ENCODE peak calls at places on chromosomes 13 and 19, in ten cellular contexts. L, Y, G, C, T, B, O, A, E and H are unnamed samples.

GRCh38 chr19:531009-531752 is 379 bp upstream of the CDC34 start:
- DNase-seq in C (peak), T (peak), L (peak), Y (peak), A (no peak), O (no peak), G (peak), E (peak), B (peak), H (peak)

GRCh38 chr13:65808061-65808460 is 1422.1 kb downstream of the PCDH9 start:
- DNase-seq in C (peak), Y (no peak), L (no peak), E (no peak), T (no peak), O (no peak), B (no peak), G (no peak), A (peak), H (no peak)

GRCh38 chr13:74930402-74931165 is 551.4 kb downstream of the TBC1D4 start:
- DNase-seq in A (peak), B (peak), Y (no peak), G (no peak), T (no peak), E (no peak), C (peak), O (no peak), L (no peak), H (no peak)

GRCh38 chr13:51324714-51325440 is 14.6 kb upstream of the SERPINE3 start:
- DNase-seq in E (peak), T (no peak), L (no peak), O (no peak), Y (no peak), B (no peak), C (no peak), A (no peak), G (no peak), H (no peak)

GRCh38 chr19:16608290-16608704 is 19.7 kb downstream of the MED26 start:
- DNase-seq in T (no peak), A (peak), Y (no peak), O (peak), L (no peak), B (peak), E (no peak), G (no peak), C (peak), H (no peak)

GRCh38 chr19:6800991-6801396 is 28.5 kb downstream of the VAV1 start:
- DNase-seq in A (peak), O (no peak), G (no peak), E (no peak), L (no peak), T (no peak), Y (no peak), C (peak), B (peak), H (no peak)

GRCh38 chr13:26074706-26075105 is 22.9 kb upstream of the SHISA2 start:
- DNase-seq in O (no peak), B (no peak), L (no peak), T (no peak), Y (no peak), E (no peak), G (no peak), A (no peak), C (peak), H (no peak)

GRCh38 chr13:112583592-112584277 is 4.2 kb downstream of the TUBGCP3 start:
- DNase-seq in E (no peak), G (no peak), C (no peak), O (no peak), A (no peak), B (no peak), L (no peak), T (no peak), Y (no peak), H (peak)

GRCh38 chr19:45349430-45349941 is 8.9 kb downstream of the KLC3 start:
- DNase-seq in O (no peak), L (no peak), B (no peak), A (no peak), T (no peak), C (no peak), Y (no peak), E (no peak), G (no peak), H (no peak)

GRCh38 chr19:54151362-54152035 is 8.0 kb downstream of the LENG1 start:
- DNase-seq in Y (no peak), O (no peak), A (no peak), E (no peak), L (no peak), B (no peak), G (no peak), T (no peak), C (no peak), H (no peak)

GRCh38 chr13:89324582-89324981 is 1653.4 kb downstream of the SLITRK5 start:
- DNase-seq in L (no peak), O (no peak), T (no peak), Y (no peak), B (no peak), A (no peak), C (no peak), E (no peak), G (no peak), H (no peak)

GRCh38 chr13:46211116-46211515 is 612 bp upstream of the LRRC63 start:
- DNase-seq in A (no peak), E (no peak), Y (no peak), G (no peak), L (no peak), O (no peak), T (peak), C (peak), B (no peak), H (no peak)

GRCh38 chr19:40692212-40692551 is 1.7 kb upstream of the NUMBL start:
- DNase-seq in C (no peak), G (no peak), E (no peak), B (no peak), L (no peak), Y (no peak), A (no peak), O (no peak), T (no peak), H (no peak)

GRCh38 chr13:48994731-48995130 is 19.0 kb downstream of the FNDC3A start:
- DNase-seq in O (no peak), G (no peak), B (peak), T (no peak), C (peak), L (no peak), Y (no peak), A (no peak), E (no peak), H (no peak)

GRCh38 chr13:111926501-111927180 is 140.3 kb upstream of the SOX1 start:
- DNase-seq in L (no peak), Y (no peak), C (no peak), A (no peak), O (no peak), B (no peak), E (no peak), G (no peak), T (no peak), H (no peak)

GRCh38 chr19:10344780-10345179 is 5.4 kb upstream of the ICAM3 start:
- DNase-seq in Y (peak), B (no peak), G (no peak), A (peak), O (no peak), E (no peak), L (no peak), C (no peak), T (no peak), H (no peak)

GRCh38 chr13:109312399-109312798 is 474.0 kb downstream of the IRS2 start:
- DNase-seq in O (no peak), L (no peak), E (no peak), T (no peak), Y (no peak), G (no peak), C (no peak), A (no peak), B (no peak), H (no peak)
- TF ChIP-seq CTCF in O (no peak), L (no peak), E (no peak), T (no peak), Y (no peak), G (no peak), C (no peak), A (no peak), B (no peak), H (no peak)

GRCh38 chr13:87999791-88000190 is 328.6 kb downstream of the SLITRK5 start:
- DNase-seq in T (no peak), A (no peak), O (no peak), E (no peak), B (peak), C (no peak), Y (no peak), L (no peak), G (no peak), H (no peak)

GRCh38 chr13:88000787-88001186 is 329.6 kb downstream of the SLITRK5 start:
- DNase-seq in A (no peak), B (no peak), T (no peak), G (no peak), L (no peak), Y (no peak), E (no peak), C (no peak), O (no peak), H (no peak)

GRCh38 chr13:87999141-87999765 is 328.1 kb downstream of the SLITRK5 start:
- DNase-seq in T (no peak), O (no peak), Y (no peak), G (no peak), B (peak), L (no peak), A (peak), C (peak), E (no peak), H (no peak)

GRCh38 chr13:87998081-87998480 is 326.9 kb downstream of the SLITRK5 start:
- DNase-seq in B (no peak), T (no peak), O (no peak), G (no peak), A (no peak), E (no peak), C (no peak), L (no peak), Y (no peak), H (no peak)

DNA sequence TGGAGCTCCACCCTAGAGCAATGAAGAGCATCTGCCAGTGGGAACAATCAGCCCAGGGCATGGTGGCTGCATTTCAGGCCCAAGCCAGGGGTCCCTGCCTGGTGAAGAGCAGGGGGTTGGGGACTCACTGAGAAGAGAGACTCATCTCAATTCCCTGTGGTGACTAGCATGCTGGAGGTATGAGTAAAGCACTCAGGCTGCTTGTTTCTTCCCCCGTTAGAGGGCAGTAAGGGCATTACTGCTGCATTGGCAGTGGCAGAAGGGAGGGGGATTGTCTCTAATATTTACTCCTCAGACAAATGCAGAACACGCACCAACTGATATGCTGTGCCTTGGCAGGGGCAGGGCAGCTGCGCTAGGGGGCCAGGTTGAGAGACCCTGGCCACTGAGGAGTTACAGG is 329.1 kb downstream of the SLITRK5 start:
- DNase-seq in A (no peak), O (no peak), E (no peak), G (no peak), Y (no peak), L (no peak), C (no peak), T (no peak), B (no peak), H (no peak)
- TF ChIP-seq CTCF in A (no peak), O (no peak), E (no peak), G (no peak), Y (no peak), L (no peak), C (no peak), T (no peak), B (no peak), H (no peak)

DNA sequence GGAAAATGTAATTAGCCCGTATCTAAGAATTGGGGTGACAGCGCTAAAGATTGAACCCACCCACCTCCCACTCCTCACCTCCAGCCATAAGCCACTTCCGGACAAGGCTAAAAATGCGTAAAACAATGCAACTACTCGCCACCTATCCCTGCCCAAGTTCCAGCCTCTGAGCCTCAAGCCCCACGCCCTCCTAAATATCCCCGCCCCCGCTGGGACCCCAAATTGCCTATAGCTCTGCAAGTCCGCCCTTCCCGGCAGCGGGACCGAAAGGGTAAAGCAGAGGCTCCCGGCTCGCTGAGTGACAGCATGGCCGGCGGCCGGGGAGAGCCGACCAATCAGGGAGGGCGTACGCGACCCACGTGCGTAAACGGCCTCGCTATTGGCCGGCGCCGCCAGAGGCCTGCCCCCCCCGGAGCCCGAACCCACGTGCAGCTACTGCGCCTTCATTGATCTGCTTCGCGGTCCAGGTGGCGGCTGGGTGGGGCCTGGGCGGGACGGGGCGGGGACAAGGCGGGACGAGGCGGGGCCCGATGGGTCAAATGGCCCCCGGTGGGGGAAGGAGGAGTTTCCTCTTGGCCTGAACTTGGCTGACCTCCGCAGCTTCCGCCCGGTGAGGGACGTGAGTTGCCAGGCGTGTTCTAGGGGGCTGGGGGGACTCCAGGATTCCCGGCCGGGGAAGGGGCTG is at the start of gene TLE6:
- DNase-seq in B (peak), Y (peak), E (peak), G (peak), T (peak), L (peak), A (no peak), C (peak), O (peak), H (peak)
- TF ChIP-seq CTCF in B (no peak), Y (no peak), E (no peak), G (no peak), T (no peak), L (no peak), A (no peak), C (no peak), O (no peak), H (no peak)

GRCh38 chr13:43583331-43583730 is 203.4 kb downstream of the ENOX1 start:
- DNase-seq in E (no peak), Y (no peak), O (no peak), L (no peak), C (no peak), T (no peak), A (no peak), B (no peak), G (no peak), H (no peak)
- TF ChIP-seq CTCF in E (no peak), Y (no peak), O (no peak), L (no peak), C (no peak), T (no peak), A (no peak), B (no peak), G (no peak), H (no peak)

GRCh38 chr13:20702945-20703784 is at the start of gene IL17D:
- DNase-seq in O (no peak), T (peak), B (no peak), L (peak), C (no peak), G (peak), A (no peak), Y (peak), E (peak), H (no peak)
- TF ChIP-seq CTCF in O (no peak), T (no peak), B (no peak), L (no peak), C (no peak), G (no peak), A (no peak), Y (no peak), E (no peak), H (no peak)

GRCh38 chr13:39284801-39285388 is 246.6 kb downstream of the NHLRC3 start:
- DNase-seq in B (no peak), A (no peak), T (no peak), O (no peak), Y (no peak), G (no peak), L (no peak), E (no peak), C (no peak), H (no peak)
- TF ChIP-seq CTCF in B (no peak), A (peak), T (no peak), O (peak), Y (no peak), G (no peak), L (no peak), E (no peak), C (no peak), H (no peak)